ENCODE peak calls at places on chromosomes 16 and 17, in eight cellular contexts. J, O, K, U, V, F, P and H are unnamed samples. For H3K4me1 and H3K27me3, the result is how much of the 10 kb centered on the place peaks cover.

GRCh38 chr17:43900858-43901754 is 6.2 kb downstream of the MPP2 start:
- DNase-seq in V (no peak), O (no peak), U (no peak), K (no peak), P (peak), J (no peak), F (no peak), H (no peak)

GRCh38 chr16:66269631-66270332 is 96.7 kb upstream of the CDH5 start:
- DNase-seq in U (no peak), F (no peak), V (no peak), J (no peak), P (peak), K (no peak), O (no peak), H (no peak)

GRCh38 chr17:50220811-50221210 is 19.4 kb upstream of the COL1A1 start:
- DNase-seq in V (no peak), K (peak), P (peak), F (no peak), J (no peak), O (no peak), U (no peak), H (no peak)

GRCh38 chr16:20385844-20386832 is 18.4 kb downstream of the PDILT start:
- DNase-seq in F (no peak), O (peak), J (peak), K (no peak), U (peak), P (peak), V (peak), H (peak)

GRCh38 chr16:2429771-2430663 is 770 bp downstream of the CCNF start:
- DNase-seq in P (peak), U (no peak), F (no peak), K (no peak), V (peak), O (no peak), J (no peak), H (peak)

GRCh38 chr17:54157542-54157941 is 334.8 kb downstream of the KIF2B start:
- DNase-seq in P (no peak), O (no peak), F (no peak), U (no peak), J (no peak), K (no peak), V (no peak), H (no peak)

GRCh38 chr16:55663770-55664677 is 8.2 kb downstream of the SLC6A2 start:
- DNase-seq in J (no peak), V (no peak), P (no peak), U (no peak), O (no peak), K (peak), F (no peak), H (peak)

GRCh38 chr16:31527617-31528287 is at the start of gene AHSP:
- DNase-seq in U (no peak), P (peak), V (no peak), O (no peak), F (no peak), J (no peak), K (no peak), H (no peak)

GRCh38 chr17:60594747-60595146 is 5.2 kb upstream of the PPM1D start:
- DNase-seq in F (no peak), J (no peak), V (no peak), P (no peak), K (no peak), U (no peak), O (no peak), H (no peak)

DNA sequence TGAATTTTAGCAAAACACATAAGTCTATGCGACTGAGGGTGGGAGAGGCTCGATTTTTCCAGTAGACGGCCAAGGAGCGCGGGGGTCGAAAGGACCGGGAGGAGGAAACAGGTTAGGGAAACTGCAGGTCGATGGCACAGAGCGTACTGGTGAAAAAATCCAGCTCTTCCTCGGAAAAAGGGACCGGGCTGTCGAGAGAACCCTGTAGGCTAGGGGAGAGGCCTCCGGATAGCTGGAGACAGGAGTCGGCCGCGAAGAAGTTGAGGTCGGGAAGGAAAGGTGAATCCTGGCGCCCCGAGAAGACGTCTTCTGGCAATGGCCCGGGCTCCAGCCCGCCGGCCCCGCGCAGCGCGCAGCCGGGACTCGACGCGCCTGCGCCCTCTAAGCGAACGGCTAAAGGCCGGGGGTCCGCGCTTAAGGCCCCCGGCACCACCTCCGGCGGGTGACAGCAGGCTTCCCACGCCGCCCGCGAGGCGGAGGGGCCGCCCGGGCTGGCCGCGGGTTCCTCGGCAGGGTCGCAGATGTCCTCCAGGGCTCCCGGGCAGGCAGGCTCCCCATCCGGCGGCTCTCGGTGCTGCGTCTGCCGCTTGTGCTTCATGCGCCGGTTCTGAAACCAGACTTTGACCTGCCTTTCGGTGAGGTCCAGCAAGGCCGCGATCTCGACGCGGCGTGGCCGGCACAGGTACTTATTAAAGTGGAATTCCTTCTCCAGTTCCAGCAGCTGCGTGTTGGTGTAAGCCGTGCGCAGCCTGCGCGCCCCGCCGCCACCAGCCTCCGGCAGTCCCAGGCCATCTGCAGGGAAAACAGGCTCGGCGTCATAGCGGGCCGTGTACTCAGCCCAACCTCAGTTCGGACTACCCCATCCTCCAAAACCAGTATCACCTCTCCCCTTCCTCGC is 1.7 kb downstream of the HOXB2 start:
- DNase-seq in U (peak), F (no peak), J (peak), K (no peak), P (peak), O (peak), V (peak), H (peak)
- H3K4me1 ChIP-seq in U (under half), F (under half), J (under half), K (under half), P (under half), O (under half), V (under half), H (under half)

GRCh38 chr17:58312824-58313223 is 15.8 kb downstream of the TSPOAP1 start:
- DNase-seq in O (no peak), K (no peak), P (no peak), J (no peak), U (no peak), V (no peak), F (no peak), H (peak)
- TF ChIP-seq CTCF in O (no peak), K (peak), P (peak), J (no peak), U (no peak), V (no peak), F (no peak), H (no peak)

GRCh38 chr16:88736088-88736487 is 29.8 kb downstream of the CTU2 start:
- DNase-seq in O (no peak), J (no peak), K (no peak), P (no peak), U (no peak), F (no peak), V (no peak), H (no peak)

GRCh38 chr16:88739139-88739974 is 33.1 kb downstream of the CTU2 start:
- DNase-seq in V (no peak), K (no peak), P (no peak), U (no peak), O (no peak), F (no peak), J (no peak), H (no peak)

GRCh38 chr16:88736496-88736895 is 30.2 kb downstream of the CTU2 start:
- DNase-seq in P (no peak), F (no peak), V (no peak), O (no peak), J (no peak), U (no peak), K (no peak), H (no peak)

GRCh38 chr16:88738167-88739084 is 32.1 kb downstream of the CTU2 start:
- DNase-seq in F (no peak), O (no peak), P (no peak), K (no peak), J (no peak), U (no peak), V (no peak), H (no peak)

DNA sequence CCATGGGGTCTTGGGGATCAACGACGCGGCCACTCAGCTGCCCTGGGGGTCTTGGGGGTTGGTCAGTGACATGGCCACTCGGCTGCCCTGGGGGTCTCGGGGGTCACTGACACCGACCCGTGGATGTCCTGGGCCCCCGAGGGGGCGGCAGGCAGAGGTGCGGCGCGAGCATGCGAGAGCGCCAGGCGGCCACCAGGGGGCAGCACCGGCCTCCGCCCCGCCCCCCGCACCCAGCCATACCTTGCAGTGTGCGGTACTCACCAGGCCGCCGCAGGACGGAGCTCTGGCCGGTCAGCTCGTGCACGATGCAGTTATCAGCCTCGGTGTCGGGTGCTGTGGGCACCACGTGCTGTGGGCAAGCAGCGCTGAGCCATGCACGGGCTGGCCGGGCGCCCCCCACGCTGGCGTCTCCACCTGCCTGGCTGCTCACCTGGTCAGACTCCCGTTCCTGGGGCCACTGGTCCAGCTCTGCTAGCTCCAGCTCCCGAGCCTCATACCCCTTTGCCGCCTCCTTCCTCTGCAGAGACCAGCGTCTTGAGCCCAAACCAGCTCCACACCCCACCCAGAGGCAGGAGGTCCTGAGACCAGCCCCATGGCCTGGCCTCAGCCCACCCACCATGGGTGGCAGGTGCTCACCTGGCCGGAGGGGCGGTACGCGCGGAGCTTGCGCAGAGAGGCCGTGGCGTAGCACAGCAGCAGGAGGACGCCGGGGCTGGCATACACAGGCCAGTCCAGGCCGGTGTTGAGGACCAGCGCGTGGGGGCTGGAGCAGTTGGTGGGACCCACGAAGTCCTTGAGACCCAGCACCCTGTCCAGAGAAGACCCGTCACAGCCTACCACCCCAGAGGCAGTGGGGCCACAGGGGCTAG is 31.2 kb downstream of the CTU2 start:
- DNase-seq in P (peak), K (peak), V (peak), U (peak), F (no peak), J (peak), O (peak), H (peak)
- H3K27me3 ChIP-seq in P (under half), K (under half), V (under half), U (under half), F (under half), J (under half), O (under half), H (under half)

DNA sequence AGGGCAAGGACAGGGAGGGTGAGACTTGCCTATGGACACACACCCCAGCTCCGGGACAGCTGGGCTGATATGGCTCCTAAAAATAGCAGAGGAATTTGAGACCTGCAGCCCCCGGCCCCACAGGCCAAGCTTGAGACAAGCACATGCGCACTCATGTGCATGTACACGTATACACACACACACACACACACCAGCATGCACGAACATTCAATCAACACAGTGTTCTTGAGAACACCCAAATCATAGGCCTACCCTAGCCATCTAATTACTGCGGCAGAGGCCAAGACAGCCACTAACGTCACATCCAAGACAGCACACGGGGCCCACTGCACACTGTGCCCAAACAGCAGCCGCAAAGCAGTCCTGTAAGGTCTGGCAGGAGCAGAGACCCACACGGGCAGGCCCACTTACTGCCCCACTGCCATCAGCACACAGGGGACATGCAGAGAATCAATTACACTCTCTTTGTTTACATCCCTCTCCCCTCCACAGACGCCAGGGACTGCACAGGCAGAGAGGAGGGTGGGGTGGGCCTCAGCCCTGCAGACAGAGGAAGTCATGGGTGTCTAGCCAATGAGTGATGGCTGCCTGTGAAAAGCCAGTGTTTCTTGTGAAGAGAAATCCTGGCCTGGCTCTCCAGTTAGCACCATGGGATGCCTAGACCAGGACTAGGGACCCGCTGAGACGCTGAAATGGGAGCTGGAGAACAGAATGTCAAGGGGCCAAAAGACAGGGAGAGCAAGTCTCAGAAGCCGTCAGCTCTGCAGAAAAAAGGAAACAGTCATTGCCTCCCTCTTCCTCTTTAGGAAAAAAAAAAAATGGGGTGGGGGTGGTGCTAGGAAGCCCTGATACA is 39.3 kb downstream of the MYO18A start:
- DNase-seq in F (no peak), P (no peak), K (peak), O (no peak), U (no peak), J (no peak), V (peak), H (no peak)
- H3K4me1 ChIP-seq in F (half or more), P (under half), K (half or more), O (half or more), U (under half), J (under half), V (half or more), H (under half)

DNA sequence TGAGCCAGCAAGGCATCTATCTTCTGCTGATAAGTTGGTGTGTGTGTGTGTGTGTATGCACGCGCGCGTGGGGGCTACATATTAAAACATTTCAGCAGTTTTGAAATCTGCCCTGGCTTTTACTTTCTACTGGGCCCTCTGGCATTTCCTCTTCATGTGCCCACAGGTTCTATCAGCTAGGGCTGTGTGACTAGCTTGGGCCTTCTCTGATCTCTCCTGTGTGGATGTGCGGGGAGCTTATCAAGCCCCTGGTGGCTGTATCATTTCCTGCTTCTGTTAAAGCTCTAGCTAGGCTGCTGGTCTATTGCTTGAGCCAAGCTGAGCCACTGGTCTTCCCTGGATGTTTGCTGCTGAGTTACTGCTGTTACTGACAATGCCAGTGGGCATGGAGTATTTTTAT is 132.5 kb downstream of the AATF start:
- DNase-seq in J (no peak), P (peak), F (no peak), O (no peak), U (no peak), V (no peak), K (no peak), H (no peak)
- TF ChIP-seq CTCF in J (no peak), P (peak), F (no peak), O (no peak), U (no peak), V (peak), K (no peak), H (no peak)

GRCh38 chr17:77049440-77049839 is 91.3 kb upstream of the SEC14L1 start:
- DNase-seq in F (no peak), O (no peak), V (peak), P (no peak), U (no peak), J (no peak), K (no peak), H (no peak)
- H3K27me3 ChIP-seq in F (under half), O (under half), V (under half), P (under half), U (under half), J (half or more), K (under half), H (under half)

DNA sequence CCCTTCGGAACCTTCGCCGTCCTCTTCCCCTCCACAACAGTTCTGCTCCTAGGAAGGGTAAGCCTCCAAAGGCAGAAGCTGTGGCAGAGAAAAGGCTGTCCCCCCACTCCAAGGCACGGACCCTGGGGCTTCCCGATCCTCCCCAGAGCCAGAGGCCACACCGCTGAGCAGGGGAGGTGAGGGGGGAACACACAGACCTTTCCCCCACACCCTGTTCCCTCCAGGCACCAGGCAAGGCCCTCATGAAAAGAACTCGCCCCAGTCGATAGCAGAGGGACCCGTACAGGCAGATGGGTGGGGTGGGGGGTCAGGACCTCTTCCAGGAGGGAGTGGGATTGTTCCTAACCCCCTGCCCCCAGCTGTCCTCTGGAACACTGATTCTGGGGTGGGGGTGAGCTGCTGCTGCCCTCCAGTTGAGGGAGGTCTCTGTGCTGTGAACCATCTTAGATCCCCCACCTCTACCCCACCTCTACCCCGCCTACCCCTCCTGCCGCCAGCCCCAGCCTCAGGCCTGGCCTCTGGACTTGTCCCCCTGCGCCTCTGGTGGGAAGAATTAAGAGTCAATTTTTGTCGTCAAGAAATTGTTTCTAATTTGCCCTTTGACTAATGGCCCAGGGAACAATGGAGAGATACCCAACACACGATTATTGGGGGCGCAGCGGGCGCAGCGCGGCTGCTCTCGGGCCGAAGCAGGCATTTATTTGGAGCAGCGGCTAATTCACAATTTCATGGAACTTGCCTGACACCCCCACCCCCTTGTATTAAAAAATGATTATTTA is 4.6 kb upstream of the BAHCC1 start:
- DNase-seq in F (no peak), U (no peak), J (no peak), P (no peak), K (no peak), O (no peak), V (no peak), H (no peak)
- H3K4me1 ChIP-seq in F (half or more), U (under half), J (under half), P (under half), K (under half), O (half or more), V (half or more), H (half or more)

GRCh38 chr17:16467886-16468285 is 24.1 kb downstream of the LRRC75A start:
- DNase-seq in V (no peak), K (no peak), U (no peak), O (no peak), J (no peak), F (no peak), P (no peak), H (no peak)

GRCh38 chr17:16468428-16468992 is 23.5 kb downstream of the LRRC75A start:
- DNase-seq in O (no peak), J (no peak), K (no peak), V (no peak), P (no peak), F (no peak), U (no peak), H (no peak)

GRCh38 chr17:16472539-16472938 is 19.5 kb downstream of the LRRC75A start:
- DNase-seq in K (no peak), U (no peak), P (no peak), F (no peak), V (no peak), O (no peak), J (no peak), H (no peak)

GRCh38 chr17:16473286-16474011 is 18.5 kb downstream of the LRRC75A start:
- DNase-seq in P (peak), K (no peak), O (no peak), U (no peak), J (no peak), F (no peak), V (no peak), H (no peak)

DNA sequence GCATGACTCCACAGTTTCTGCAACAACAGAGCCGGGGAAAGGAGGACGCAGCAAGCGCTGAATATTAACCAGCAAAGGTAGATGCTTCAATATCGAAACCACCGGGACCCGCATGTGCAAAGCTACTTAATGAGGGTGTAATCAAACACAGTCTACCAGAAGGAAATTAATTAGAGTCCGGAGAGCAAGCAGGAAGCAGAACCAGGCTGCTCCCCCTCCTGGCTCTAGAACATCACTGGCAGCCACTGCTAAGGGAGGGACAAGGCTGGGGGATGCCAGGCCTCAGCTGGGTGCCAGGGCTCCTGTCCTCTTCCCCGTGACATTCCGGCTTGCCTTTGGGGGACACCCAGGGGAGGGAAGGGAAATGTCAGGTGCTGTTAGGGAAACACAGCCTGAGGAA is 21.7 kb downstream of the LRRC75A start:
- DNase-seq in V (no peak), O (no peak), F (no peak), P (no peak), K (no peak), U (no peak), J (no peak), H (no peak)
- TF ChIP-seq CTCF in V (no peak), O (no peak), F (no peak), P (peak), K (no peak), U (no peak), J (no peak), H (no peak)

GRCh38 chr17:30230596-30231125 is 4.8 kb downstream of the SLC6A4 start:
- DNase-seq in J (no peak), K (no peak), V (no peak), U (no peak), P (peak), F (no peak), O (no peak), H (no peak)

GRCh38 chr17:30232822-30233427 is 2.6 kb downstream of the SLC6A4 start:
- DNase-seq in J (no peak), U (no peak), K (no peak), V (no peak), O (no peak), F (no peak), P (no peak), H (peak)

GRCh38 chr17:30234954-30235353 is 543 bp downstream of the SLC6A4 start:
- DNase-seq in P (no peak), O (no peak), F (no peak), K (no peak), U (no peak), J (no peak), V (peak), H (no peak)

GRCh38 chr17:30234296-30234695 is 1.2 kb downstream of the SLC6A4 start:
- DNase-seq in U (no peak), J (no peak), F (no peak), K (no peak), V (no peak), O (no peak), P (peak), H (no peak)

GRCh38 chr17:30232015-30232821 is 3.3 kb downstream of the SLC6A4 start:
- DNase-seq in K (no peak), V (no peak), F (no peak), P (peak), U (no peak), O (no peak), J (no peak), H (peak)
- H3K27me3 ChIP-seq in K (under half), V (half or more), F (under half), P (half or more), U (under half), O (under half), J (half or more), H (under half)